ENCODE peak calls at places on chromosomes 5 and 9, in five cellular contexts. L, F, I, G and X are unnamed samples.
A peak's percentile ranks its signal among the peaks of the same experiment; 100 is the strongest.

GRCh38 chr5:132056610-132057497 is 3.6 kb upstream of the IL3 start:
- DNase-seq in L (no peak), F (no peak), I (no peak), G (no peak), X (no peak)

GRCh38 chr9:125156551-125156950 is 13.2 kb upstream of the SCAI start:
- DNase-seq in L (no peak), F (no peak), I (no peak), G (no peak), X (no peak)

GRCh38 chr5:31194458-31194808 is 947 bp downstream of the CDH6 start:
- DNase-seq in L (no peak), F (no peak), I (no peak), G (no peak), X (no peak)

GRCh38 chr5:169152453-169152852 is 148.5 kb downstream of the SLIT3 start:
- DNase-seq in L (no peak), F (no peak), I (no peak), G (no peak), X (no peak)

GRCh38 chr5:77292026-77292757 is 81.7 kb downstream of the PDE8B start:
- DNase-seq in L (no peak), F (no peak), I (no peak), G (no peak), X (no peak)

GRCh38 chr5:109451161-109451560 is 41.4 kb upstream of the PJA2 start:
- DNase-seq in L (no peak), F (no peak), I (no peak), G (no peak), X (no peak)

GRCh38 chr9:37761511-37761910 is 7.9 kb downstream of the TRMT10B start:
- DNase-seq in L (no peak), F (no peak), I (no peak), G (no peak), X (no peak)

GRCh38 chr5:1793966-1794895 is 5.4 kb downstream of the MRPL36 start:
- DNase-seq in L (no peak), F (no peak), I (no peak), G (peak; percentile 52), X (peak; percentile 64)

GRCh38 chr5:72661405-72661804 is 154.2 kb upstream of the ZNF366 start:
- DNase-seq in L (no peak), F (no peak), I (no peak), G (no peak), X (no peak)

GRCh38 chr5:88647901-88648300 is 235.1 kb downstream of the MEF2C start:
- DNase-seq in L (no peak), F (no peak), I (no peak), G (no peak), X (no peak)

GRCh38 chr9:92001244-92001643 is 51.2 kb upstream of the ROR2 start:
- DNase-seq in L (no peak), F (no peak), I (no peak), G (no peak), X (no peak)

GRCh38 chr9:89497978-89498844 is at the start of gene SEMA4D:
- DNase-seq in L (peak; percentile 44), F (no peak), I (peak; percentile 45), G (no peak), X (peak; percentile 85)

GRCh38 chr5:13985736-13986418 is 41.4 kb upstream of the DNAH5 start:
- DNase-seq in L (peak; percentile 62), F (no peak), I (peak; percentile 92), G (peak; percentile 42), X (no peak)

GRCh38 chr9:133234577-133235322 is 25.7 kb upstream of the OBP2B start:
- DNase-seq in L (no peak), F (no peak), I (no peak), G (no peak), X (no peak)

GRCh38 chr9:17005085-17005484 is 129.8 kb upstream of the CNTLN start:
- DNase-seq in L (no peak), F (no peak), I (peak; percentile 59), G (peak; percentile 12), X (no peak)

GRCh38 chr5:45410304-45410995 is 285.7 kb downstream of the HCN1 start:
- DNase-seq in L (no peak), F (no peak), I (no peak), G (no peak), X (no peak)

GRCh38 chr5:173517648-173518047 is 98.8 kb downstream of the BOD1 start:
- DNase-seq in L (no peak), F (no peak), I (no peak), G (no peak), X (no peak)

GRCh38 chr9:17995031-17995430 is 416.2 kb downstream of the SH3GL2 start:
- DNase-seq in L (no peak), F (no peak), I (no peak), G (no peak), X (no peak)

GRCh38 chr9:114588150-114588663 is 638 bp downstream of the ATP6V1G1 start:
- DNase-seq in L (no peak), F (no peak), I (peak; percentile 43), G (no peak), X (peak; percentile 43)

GRCh38 chr5:17990168-17990567 is 355.9 kb downstream of the TAF11L14 start:
- DNase-seq in L (no peak), F (no peak), I (no peak), G (no peak), X (no peak)

GRCh38 chr5:14440598-14441401 is 140.8 kb upstream of the OTULINL start:
- DNase-seq in L (no peak), F (no peak), I (peak; percentile 84), G (no peak), X (no peak)

GRCh38 chr5:177957241-177957640 is 38.8 kb downstream of the PROP1 start:
- DNase-seq in L (no peak), F (no peak), I (no peak), G (no peak), X (no peak)

GRCh38 chr5:177963966-177964365 is 32.1 kb downstream of the PROP1 start:
- DNase-seq in L (no peak), F (no peak), I (no peak), G (no peak), X (no peak)

GRCh38 chr5:177958696-177959095 is 37.3 kb downstream of the PROP1 start:
- DNase-seq in L (no peak), F (no peak), I (no peak), G (no peak), X (no peak)

GRCh38 chr5:177964471-177964870 is 31.6 kb downstream of the PROP1 start:
- DNase-seq in L (no peak), F (no peak), I (no peak), G (no peak), X (no peak)

DNA sequence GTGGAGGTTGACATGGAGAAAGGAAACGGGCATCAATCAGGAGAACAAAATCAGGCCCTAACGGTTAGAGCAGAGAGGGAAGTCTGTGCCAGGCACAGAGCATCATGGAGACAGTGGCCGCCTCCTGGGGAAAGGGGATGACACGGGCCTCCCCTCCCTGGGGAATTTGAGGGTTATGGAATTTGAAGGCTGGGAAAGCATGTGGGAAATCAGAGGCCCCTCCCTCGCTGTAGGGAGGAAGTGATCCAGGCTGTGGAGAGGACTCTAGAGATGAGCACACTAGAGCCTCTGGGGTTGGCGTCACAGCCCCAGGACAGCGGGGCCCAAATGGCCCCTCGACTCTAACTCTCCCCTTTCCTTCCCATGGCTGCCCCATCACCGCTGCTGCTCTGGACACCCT is 36.7 kb downstream of the PROP1 start:
- DNase-seq in L (no peak), F (no peak), I (no peak), G (no peak), X (no peak)
- TF ChIP-seq MAX in L (no peak), F (no peak), I (no peak), G (no peak), X (no peak)

GRCh38 chr5:74400067-74400466 is 240.5 kb downstream of the ENC1 start:
- DNase-seq in L (no peak), F (no peak), I (no peak), G (no peak), X (no peak)
- TF ChIP-seq MYC in L (no peak), F (no peak), I (no peak), G (no peak), X (no peak)

DNA sequence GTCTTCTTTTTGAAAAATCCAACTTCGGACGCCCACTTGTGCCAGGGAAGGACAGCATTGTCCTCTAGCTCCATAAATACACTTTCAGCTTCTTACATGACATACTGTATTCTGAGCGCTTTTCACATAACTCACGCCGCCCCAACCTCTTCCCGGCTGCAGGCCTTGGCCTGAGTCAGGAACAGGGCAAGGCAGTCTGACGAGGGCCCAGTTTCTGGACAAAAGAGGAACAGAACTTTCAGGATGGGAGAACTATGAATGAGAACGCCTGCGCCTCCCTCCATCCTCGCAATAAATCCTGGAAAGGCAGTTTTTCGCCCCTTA is 645 bp downstream of the DCTN4 start:
- DNase-seq in L (peak; percentile 17), F (no peak), I (no peak), G (no peak), X (no peak)
- TF ChIP-seq POLR2A in L (no peak), F (no peak), I (no peak), G (peak; percentile 63), X (no peak)

GRCh38 chr9:127197861-127198430 is 66.6 kb upstream of the GARNL3 start:
- DNase-seq in L (no peak), F (no peak), I (no peak), G (no peak), X (no peak)

GRCh38 chr9:127197186-127197860 is 67.3 kb upstream of the GARNL3 start:
- DNase-seq in L (no peak), F (no peak), I (no peak), G (peak; percentile 40), X (no peak)

GRCh38 chr9:127198587-127198986 is 66.0 kb upstream of the GARNL3 start:
- DNase-seq in L (no peak), F (no peak), I (no peak), G (no peak), X (no peak)

GRCh38 chr9:127200106-127200862 is 64.3 kb upstream of the GARNL3 start:
- DNase-seq in L (no peak), F (no peak), I (no peak), G (no peak), X (no peak)

GRCh38 chr9:127199001-127199791 is 65.4 kb upstream of the GARNL3 start:
- DNase-seq in L (peak; percentile 81), F (peak; percentile 71), I (peak; percentile 81), G (peak; percentile 45), X (peak; percentile 82)
- TF ChIP-seq MAX in L (no peak), F (no peak), I (no peak), G (no peak), X (no peak)

DNA sequence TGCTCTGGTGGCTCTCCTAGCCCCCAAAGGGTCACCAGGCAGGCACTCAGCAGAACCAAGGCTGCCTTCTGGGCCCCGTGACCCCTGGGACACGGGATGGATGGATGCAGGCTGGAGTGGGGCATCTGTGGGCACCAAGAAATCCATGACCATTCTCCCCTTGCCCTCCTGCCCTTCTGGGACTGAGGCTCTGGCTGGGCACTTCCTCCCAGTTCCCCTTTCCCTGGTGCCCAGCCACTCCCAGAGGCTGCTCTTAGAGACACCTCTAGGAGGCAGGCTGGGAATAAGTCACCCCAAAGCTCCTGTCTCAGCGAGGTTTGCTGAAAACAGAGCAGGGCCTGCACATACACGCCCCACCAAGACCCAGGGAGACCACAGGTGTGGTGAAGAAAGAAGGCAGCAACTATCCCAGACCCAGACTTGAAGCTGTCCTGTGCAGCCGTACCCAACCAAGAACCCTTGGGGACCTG is 943 bp downstream of the STING1 start:
- DNase-seq in L (no peak), F (no peak), I (no peak), G (no peak), X (peak; percentile 66)
- TF ChIP-seq MYC in L (no peak), F (no peak), I (no peak), G (no peak), X (peak; percentile 3)